ENCODE peak calls at places on chromosomes 4 and X, in ten cellular contexts. Z is hepatocyte, K is HCT116, I is Karpas-422, M is endothelial cell of umbilical vein, F is keratinocyte, G is GM23248, J is neural progenitor cell, S is IMR-90, Y is OCI-LY7. H is an unnamed sample.

GRCh38 chr4:1815997-1816860 is 23.1 kb downstream of the FGFR3 start:
- DNase-seq in Z (no peak), K (no peak), I (no peak), M (no peak), F (no peak), G (no peak), J (no peak), S (no peak), Y (no peak), H (no peak)

GRCh38 chr4:142801966-142802365 is 44.1 kb downstream of the INPP4B start:
- DNase-seq in Z (no peak), K (no peak), I (no peak), M (no peak), F (no peak), G (no peak), J (no peak), S (no peak), Y (no peak), H (no peak)

GRCh38 chr4:56817840-56818491 is 3.5 kb downstream of the SPINK2 start:
- DNase-seq in Z (no peak), K (no peak), I (no peak), M (no peak), F (no peak), G (no peak), J (no peak), S (no peak), Y (no peak), H (peak)

GRCh38 chrX:66030505-66031317 is 9.2 kb downstream of the VSIG4 start:
- DNase-seq in Z (peak), K (peak), I (peak), M (peak), F (no peak), G (peak), J (peak), S (peak), Y (peak), H (no peak)

GRCh38 chr4:38162240-38162784 is 202.1 kb downstream of the PTTG2 start:
- DNase-seq in Z (peak), K (peak), I (no peak), M (peak), F (no peak), G (peak), J (peak), S (peak), Y (no peak), H (no peak)

GRCh38 chrX:15918003-15918402 is 63.4 kb upstream of the AP1S2 start:
- DNase-seq in Z (no peak), K (no peak), I (no peak), M (no peak), F (no peak), G (no peak), J (no peak), S (no peak), Y (no peak), H (no peak)

GRCh38 chrX:70988425-70988824 is 57.5 kb upstream of the SLC7A3 start:
- DNase-seq in Z (no peak), K (no peak), I (no peak), M (no peak), F (no peak), G (no peak), J (no peak), S (no peak), Y (no peak), H (no peak)

GRCh38 chr4:173074501-173074946 is 94.1 kb upstream of the GALNT7 start:
- DNase-seq in Z (peak), K (peak), I (no peak), M (no peak), F (peak), G (peak), J (peak), S (peak), Y (no peak), H (no peak)

GRCh38 chrX:70079870-70080269 is 17.6 kb downstream of the OTUD6A start:
- DNase-seq in Z (no peak), K (no peak), I (no peak), M (no peak), F (no peak), G (no peak), J (no peak), S (no peak), Y (no peak), H (no peak)

GRCh38 chrX:54288989-54289388 is 68.9 kb downstream of the WNK3 start:
- DNase-seq in Z (peak), K (no peak), I (no peak), M (no peak), F (no peak), G (no peak), J (no peak), S (no peak), Y (no peak), H (no peak)

GRCh38 chr4:952881-953573 is 20.3 kb downstream of the DGKQ start:
- DNase-seq in Z (no peak), K (no peak), I (no peak), M (no peak), F (no peak), G (no peak), J (no peak), S (no peak), Y (no peak), H (no peak)

GRCh38 chr4:74364649-74365491 is at the start of gene EREG:
- DNase-seq in Z (peak), K (peak), I (no peak), M (peak), F (no peak), G (peak), J (peak), S (peak), Y (no peak), H (no peak)

GRCh38 chr4:720111-720860 is 14.7 kb downstream of the PCGF3 start:
- DNase-seq in Z (no peak), K (no peak), I (no peak), M (no peak), F (no peak), G (no peak), J (no peak), S (no peak), Y (no peak), H (no peak)

GRCh38 chr4:82372502-82372873 is 1.3 kb downstream of the HNRNPD start:
- DNase-seq in Z (peak), K (no peak), I (peak), M (peak), F (no peak), G (peak), J (peak), S (peak), Y (peak), H (peak)

GRCh38 chr4:146340798-146341197 is 126.5 kb downstream of the REELD1 start:
- DNase-seq in Z (no peak), K (no peak), I (peak), M (peak), F (no peak), G (peak), J (no peak), S (peak), Y (peak), H (peak)

GRCh38 chr4:11791808-11792207 is 363.1 kb upstream of the HS3ST1 start:
- DNase-seq in Z (no peak), K (no peak), I (no peak), M (no peak), F (no peak), G (no peak), J (no peak), S (no peak), Y (no peak), H (no peak)

GRCh38 chrX:127963696-127964095 is 88.5 kb downstream of the ACTRT1 start:
- DNase-seq in Z (no peak), K (no peak), I (no peak), M (no peak), F (no peak), G (no peak), J (no peak), S (no peak), Y (no peak), H (no peak)

GRCh38 chrX:119429471-119429870 is 30.3 kb downstream of the SLC25A43 start:
- DNase-seq in Z (no peak), K (no peak), I (no peak), M (no peak), F (no peak), G (peak), J (no peak), S (no peak), Y (no peak), H (no peak)

GRCh38 chrX:11059923-11060322 is 51.2 kb upstream of the HCCS start:
- DNase-seq in Z (no peak), K (no peak), I (no peak), M (no peak), F (no peak), G (peak), J (no peak), S (peak), Y (no peak), H (no peak)

GRCh38 chr4:11548529-11549176 is 120.0 kb upstream of the HS3ST1 start:
- DNase-seq in Z (peak), K (peak), I (no peak), M (peak), F (peak), G (no peak), J (no peak), S (peak), Y (no peak), H (peak)

GRCh38 chr4:15147709-15148651 is 145.7 kb downstream of the CPEB2 start:
- DNase-seq in Z (no peak), K (no peak), I (no peak), M (no peak), F (no peak), G (peak), J (no peak), S (no peak), Y (no peak), H (no peak)

GRCh38 chr4:2915789-2916188 is 47.4 kb downstream of the NOP14 start:
- DNase-seq in Z (no peak), K (no peak), I (no peak), M (no peak), F (no peak), G (no peak), J (no peak), S (no peak), Y (no peak), H (no peak)

GRCh38 chrX:118437283-118437682 is 58.3 kb upstream of the DOCK11 start:
- DNase-seq in Z (no peak), K (no peak), I (no peak), M (no peak), F (no peak), G (no peak), J (no peak), S (no peak), Y (no peak), H (peak)

GRCh38 chr4:101274888-101275752 is 72.2 kb downstream of the PPP3CA start:
- DNase-seq in Z (no peak), K (no peak), I (no peak), M (no peak), F (no peak), G (no peak), J (no peak), S (no peak), Y (no peak), H (no peak)

GRCh38 chrX:85955510-85955909 is 91.8 kb downstream of the CHM start:
- DNase-seq in Z (no peak), K (no peak), I (no peak), M (no peak), F (no peak), G (no peak), J (no peak), S (no peak), Y (no peak), H (no peak)

GRCh38 chr4:150578745-150579470 is 3.0 kb upstream of the MAB21L2 start:
- DNase-seq in Z (peak), K (no peak), I (no peak), M (no peak), F (no peak), G (peak), J (peak), S (peak), Y (no peak), H (no peak)

GRCh38 chr4:150581611-150582010 is 340 bp upstream of the MAB21L2 start:
- DNase-seq in Z (peak), K (no peak), I (no peak), M (no peak), F (no peak), G (no peak), J (peak), S (peak), Y (no peak), H (no peak)

GRCh38 chr4:150581206-150581605 is 745 bp upstream of the MAB21L2 start:
- DNase-seq in Z (no peak), K (no peak), I (no peak), M (no peak), F (no peak), G (no peak), J (no peak), S (no peak), Y (no peak), H (no peak)

GRCh38 chr4:150580244-150580643 is 1.7 kb upstream of the MAB21L2 start:
- DNase-seq in Z (no peak), K (no peak), I (no peak), M (no peak), F (no peak), G (no peak), J (peak), S (no peak), Y (no peak), H (no peak)

DNA sequence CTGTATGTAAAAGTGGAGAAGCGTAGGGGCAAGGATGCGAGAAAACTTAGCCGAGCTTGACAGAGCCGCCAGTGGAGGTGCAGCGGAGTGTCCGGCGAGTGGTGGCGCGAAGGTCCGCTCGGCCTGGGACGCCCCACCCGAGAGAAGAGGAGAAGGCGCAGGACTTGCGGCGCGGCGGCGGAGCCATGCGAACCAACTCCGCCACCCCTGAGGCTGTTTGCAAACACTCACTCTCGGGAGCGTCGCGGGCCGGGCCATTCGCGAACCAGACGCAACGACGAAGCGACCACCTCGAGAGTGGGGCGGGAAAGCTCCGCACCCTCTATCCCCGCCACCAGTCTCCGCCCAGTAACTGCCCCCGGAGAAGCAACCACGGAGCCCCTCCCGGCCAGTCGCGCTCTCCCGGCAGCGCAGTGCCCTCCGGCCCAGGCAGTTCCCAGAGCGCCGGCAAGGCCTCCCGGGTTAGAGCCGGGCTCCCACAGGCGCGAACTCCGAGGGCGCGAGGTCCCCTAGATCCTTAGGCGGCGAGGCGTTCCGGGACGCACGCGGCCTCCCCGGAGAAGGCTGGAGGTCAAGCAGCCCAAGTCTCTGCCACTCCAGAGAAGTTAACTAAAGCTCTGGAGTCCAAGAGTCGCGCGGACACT is 2.2 kb upstream of the MAB21L2 start:
- DNase-seq in Z (peak), K (no peak), I (no peak), M (no peak), F (no peak), G (peak), J (peak), S (peak), Y (no peak), H (no peak)
- H3K27ac ChIP-seq in Z (no peak), K (no peak), I (no peak), M (no peak), F (no peak), G (no peak), J (peak), S (peak), Y (no peak), H (no peak)

DNA sequence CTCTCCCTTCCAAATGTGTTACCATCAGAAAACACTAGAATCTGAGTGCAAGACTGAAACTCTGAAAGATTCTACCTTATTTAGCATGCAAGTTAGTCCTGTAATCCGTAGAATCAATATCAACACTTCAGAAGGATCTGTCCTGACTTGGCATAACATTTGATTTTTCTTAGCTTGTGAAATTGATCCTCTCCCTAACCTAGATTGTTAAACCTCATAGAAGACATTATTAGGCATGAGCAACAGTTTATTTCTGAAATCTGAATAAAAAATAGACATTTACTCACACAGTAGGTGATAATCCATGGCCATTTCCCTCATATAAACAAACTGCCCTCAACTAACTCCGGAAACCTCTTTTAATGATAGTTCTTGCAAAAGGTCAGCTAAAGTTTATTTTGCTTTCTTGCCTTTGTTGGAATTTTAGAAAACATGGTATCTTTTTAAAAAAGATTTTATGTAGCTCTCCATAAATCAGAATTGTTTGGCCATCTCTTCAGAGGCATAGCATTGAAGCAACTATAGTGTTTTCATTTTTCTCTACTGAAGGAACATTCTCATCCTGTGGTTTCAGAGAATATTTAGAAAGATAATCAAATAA is 38.6 kb upstream of the PDLIM5 start:
- DNase-seq in Z (no peak), K (no peak), I (no peak), M (no peak), F (no peak), G (peak), J (no peak), S (peak), Y (no peak), H (no peak)
- H2AFZ ChIP-seq in Z (no peak), K (peak), I (no peak), M (no peak), F (no peak), G (peak), J (no peak), S (no peak), Y (no peak), H (no peak)

GRCh38 chrX:12955882-12956703 is 18.8 kb upstream of the TMSB4X start:
- DNase-seq in Z (peak), K (peak), I (peak), M (peak), F (no peak), G (peak), J (no peak), S (peak), Y (peak), H (peak)
- H3K4me3 ChIP-seq in Z (no peak), K (no peak), I (peak), M (no peak), F (no peak), G (no peak), J (no peak), S (no peak), Y (peak), H (peak)

GRCh38 chrX:64975491-64975890 is 759 bp downstream of the ZC4H2 start:
- DNase-seq in Z (peak), K (no peak), I (peak), M (peak), F (no peak), G (peak), J (peak), S (no peak), Y (peak), H (peak)
- H3K27ac ChIP-seq in Z (peak), K (peak), I (no peak), M (peak), F (peak), G (no peak), J (no peak), S (peak), Y (peak), H (no peak)

GRCh38 chr4:21034728-21035127 is 334.5 kb downstream of the PACRGL start:
- DNase-seq in Z (no peak), K (no peak), I (no peak), M (no peak), F (no peak), G (no peak), J (no peak), S (no peak), Y (no peak), H (no peak)
- H2AFZ ChIP-seq in Z (no peak), K (no peak), I (no peak), M (no peak), F (no peak), G (no peak), J (no peak), S (no peak), Y (no peak), H (no peak)

GRCh38 chr4:25656031-25656430 is 380 bp downstream of the SLC34A2 start:
- DNase-seq in Z (no peak), K (no peak), I (no peak), M (no peak), F (no peak), G (no peak), J (no peak), S (no peak), Y (no peak), H (no peak)

GRCh38 chr4:25658357-25658771 is 2.7 kb downstream of the SLC34A2 start:
- DNase-seq in Z (no peak), K (no peak), I (no peak), M (no peak), F (no peak), G (no peak), J (no peak), S (no peak), Y (no peak), H (no peak)

GRCh38 chr4:25658777-25659176 is 3.1 kb downstream of the SLC34A2 start:
- DNase-seq in Z (no peak), K (no peak), I (no peak), M (no peak), F (no peak), G (no peak), J (no peak), S (no peak), Y (no peak), H (no peak)

GRCh38 chr4:25654031-25654970 is 1.4 kb upstream of the SLC34A2 start:
- DNase-seq in Z (no peak), K (no peak), I (no peak), M (no peak), F (no peak), G (no peak), J (peak), S (no peak), Y (no peak), H (no peak)

DNA sequence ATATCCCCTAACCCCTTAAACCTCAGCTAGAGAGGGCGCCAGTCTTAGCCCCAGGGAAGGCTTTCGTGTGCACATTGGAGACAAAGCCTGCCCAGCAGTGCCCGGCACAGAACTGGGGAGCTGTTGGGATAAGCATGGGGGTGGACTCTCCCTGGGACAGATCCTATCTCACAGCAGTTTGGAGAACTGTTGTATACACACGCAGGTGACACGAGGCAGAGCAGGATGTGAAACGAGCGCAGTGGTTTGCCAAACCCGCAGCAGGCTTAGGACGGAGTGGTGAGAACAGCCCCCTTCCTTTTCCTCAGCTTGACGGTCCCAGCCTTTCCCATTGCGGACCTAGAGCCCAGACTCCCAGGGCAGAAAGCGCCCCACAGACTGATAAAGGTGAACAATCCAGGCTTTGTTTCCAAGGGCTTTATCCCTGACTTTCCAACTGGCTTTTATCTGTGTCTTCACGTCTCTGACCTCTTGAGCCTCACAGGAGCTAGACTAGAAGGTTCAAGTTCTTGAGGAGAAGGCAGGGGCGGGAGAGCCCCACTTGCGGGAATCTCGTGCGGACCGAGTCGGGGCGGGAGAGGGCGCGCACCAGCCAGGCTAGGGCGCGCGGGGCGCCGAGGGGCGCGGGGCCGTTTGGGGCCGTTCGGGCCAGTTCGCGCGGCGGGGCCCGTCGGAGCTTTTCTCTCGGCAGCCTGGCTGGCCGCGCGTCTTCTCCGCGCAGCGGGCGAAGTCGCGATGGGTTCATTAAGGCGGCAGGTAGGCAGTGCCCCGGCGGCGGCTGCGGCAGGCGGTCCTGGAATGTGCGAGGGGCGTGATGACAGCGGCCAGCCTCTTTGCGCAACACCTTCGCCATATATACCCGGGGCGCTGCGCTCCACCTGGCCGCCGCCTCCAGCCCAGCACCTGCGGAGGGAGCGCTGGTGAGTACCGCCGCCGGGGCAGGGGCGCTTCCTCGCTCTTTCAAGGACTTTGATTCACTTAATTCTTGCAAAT is at the start of gene SLC34A2:
- DNase-seq in Z (peak), K (no peak), I (no peak), M (no peak), F (no peak), G (no peak), J (peak), S (no peak), Y (no peak), H (no peak)
- H3K4me3 ChIP-seq in Z (peak), K (no peak), I (no peak), M (no peak), F (peak), G (no peak), J (peak), S (no peak), Y (no peak), H (no peak)

H was measured in MM.1S.